ENCODE peak calls at places on chromosomes 11 and 22, in seven cellular contexts. One of them, this sample, is unnamed.

GRCh38 chr22:37077802-37078448 is 26.4 kb downstream of the KCTD17 start:
- DNase-seq in naive thymus-derived CD8-positive, alpha-beta T cell: peak
- DNase-seq in brain pericyte: no peak
- DNase-seq in stomach: peak
- DNase-seq in activated T-cell treated with anti-CD3 and anti-CD28 coated beads for 1 hour: peak
- DNase-seq in fibroblast of the aortic adventitia: peak
- DNase-seq in effector CD8-positive, alpha-beta T cell: peak
- DNase-seq in this sample: peak

GRCh38 chr22:35024364-35024692 is 41.6 kb upstream of the ISX start:
- DNase-seq in naive thymus-derived CD8-positive, alpha-beta T cell: no peak
- DNase-seq in brain pericyte: no peak
- DNase-seq in stomach: no peak
- DNase-seq in activated T-cell treated with anti-CD3 and anti-CD28 coated beads for 1 hour: no peak
- DNase-seq in fibroblast of the aortic adventitia: no peak
- DNase-seq in effector CD8-positive, alpha-beta T cell: no peak
- DNase-seq in this sample: no peak

GRCh38 chr11:92314499-92314898 is 89.9 kb downstream of the FAT3 start:
- DNase-seq in naive thymus-derived CD8-positive, alpha-beta T cell: no peak
- DNase-seq in brain pericyte: peak
- DNase-seq in stomach: no peak
- DNase-seq in activated T-cell treated with anti-CD3 and anti-CD28 coated beads for 1 hour: no peak
- DNase-seq in fibroblast of the aortic adventitia: no peak
- DNase-seq in effector CD8-positive, alpha-beta T cell: no peak
- DNase-seq in this sample: peak

GRCh38 chr11:123173040-123173855 is 21.8 kb downstream of the CLMP start:
- DNase-seq in naive thymus-derived CD8-positive, alpha-beta T cell: no peak
- DNase-seq in brain pericyte: no peak
- DNase-seq in stomach: no peak
- DNase-seq in activated T-cell treated with anti-CD3 and anti-CD28 coated beads for 1 hour: no peak
- DNase-seq in fibroblast of the aortic adventitia: peak
- DNase-seq in effector CD8-positive, alpha-beta T cell: no peak
- DNase-seq in this sample: peak

GRCh38 chr11:32436751-32437405 is 1.5 kb upstream of the WT1 start:
- DNase-seq in naive thymus-derived CD8-positive, alpha-beta T cell: no peak
- DNase-seq in brain pericyte: no peak
- DNase-seq in stomach: no peak
- DNase-seq in activated T-cell treated with anti-CD3 and anti-CD28 coated beads for 1 hour: no peak
- DNase-seq in fibroblast of the aortic adventitia: no peak
- DNase-seq in effector CD8-positive, alpha-beta T cell: no peak
- DNase-seq in this sample: no peak

GRCh38 chr11:3207530-3208189 is 11.0 kb downstream of the MRGPRG start:
- DNase-seq in naive thymus-derived CD8-positive, alpha-beta T cell: no peak
- DNase-seq in brain pericyte: no peak
- DNase-seq in stomach: no peak
- DNase-seq in activated T-cell treated with anti-CD3 and anti-CD28 coated beads for 1 hour: no peak
- DNase-seq in fibroblast of the aortic adventitia: no peak
- DNase-seq in effector CD8-positive, alpha-beta T cell: no peak
- DNase-seq in this sample: no peak

GRCh38 chr22:31179345-31179744 is 19.4 kb downstream of the RNF185 start:
- DNase-seq in naive thymus-derived CD8-positive, alpha-beta T cell: no peak
- DNase-seq in brain pericyte: no peak
- DNase-seq in stomach: no peak
- DNase-seq in activated T-cell treated with anti-CD3 and anti-CD28 coated beads for 1 hour: no peak
- DNase-seq in fibroblast of the aortic adventitia: no peak
- DNase-seq in effector CD8-positive, alpha-beta T cell: no peak
- DNase-seq in this sample: peak

GRCh38 chr11:87356428-87356827 is 318.7 kb downstream of the TMEM135 start:
- DNase-seq in naive thymus-derived CD8-positive, alpha-beta T cell: no peak
- DNase-seq in brain pericyte: no peak
- DNase-seq in stomach: no peak
- DNase-seq in activated T-cell treated with anti-CD3 and anti-CD28 coated beads for 1 hour: no peak
- DNase-seq in fibroblast of the aortic adventitia: no peak
- DNase-seq in effector CD8-positive, alpha-beta T cell: no peak
- DNase-seq in this sample: no peak

GRCh38 chr11:75277211-75277805 is 36.7 kb downstream of the TPBGL start:
- DNase-seq in naive thymus-derived CD8-positive, alpha-beta T cell: no peak
- DNase-seq in brain pericyte: no peak
- DNase-seq in stomach: peak
- DNase-seq in activated T-cell treated with anti-CD3 and anti-CD28 coated beads for 1 hour: no peak
- DNase-seq in fibroblast of the aortic adventitia: no peak
- DNase-seq in effector CD8-positive, alpha-beta T cell: no peak
- DNase-seq in this sample: no peak

GRCh38 chr11:18761144-18761543 is 30.5 kb downstream of the PTPN5 start:
- DNase-seq in naive thymus-derived CD8-positive, alpha-beta T cell: no peak
- DNase-seq in brain pericyte: no peak
- DNase-seq in stomach: no peak
- DNase-seq in activated T-cell treated with anti-CD3 and anti-CD28 coated beads for 1 hour: no peak
- DNase-seq in fibroblast of the aortic adventitia: no peak
- DNase-seq in effector CD8-positive, alpha-beta T cell: no peak
- DNase-seq in this sample: no peak

GRCh38 chr22:17159504-17159951 is 451 bp upstream of the HDHD5 start:
- DNase-seq in naive thymus-derived CD8-positive, alpha-beta T cell: no peak
- DNase-seq in brain pericyte: peak
- DNase-seq in stomach: peak
- DNase-seq in activated T-cell treated with anti-CD3 and anti-CD28 coated beads for 1 hour: peak
- DNase-seq in fibroblast of the aortic adventitia: peak
- DNase-seq in effector CD8-positive, alpha-beta T cell: peak
- DNase-seq in this sample: peak

GRCh38 chr11:11973361-11973800 is 35.0 kb downstream of the DKK3 start:
- DNase-seq in naive thymus-derived CD8-positive, alpha-beta T cell: no peak
- DNase-seq in brain pericyte: no peak
- DNase-seq in stomach: peak
- DNase-seq in activated T-cell treated with anti-CD3 and anti-CD28 coated beads for 1 hour: no peak
- DNase-seq in fibroblast of the aortic adventitia: peak
- DNase-seq in effector CD8-positive, alpha-beta T cell: no peak
- DNase-seq in this sample: peak

GRCh38 chr22:31020334-31020733 is 51.3 kb downstream of the TUG1 start:
- DNase-seq in naive thymus-derived CD8-positive, alpha-beta T cell: no peak
- DNase-seq in brain pericyte: no peak
- DNase-seq in stomach: no peak
- DNase-seq in activated T-cell treated with anti-CD3 and anti-CD28 coated beads for 1 hour: no peak
- DNase-seq in fibroblast of the aortic adventitia: no peak
- DNase-seq in effector CD8-positive, alpha-beta T cell: no peak
- DNase-seq in this sample: no peak